ENCODE peak calls at places on chromosomes 11 and 22, in four cellular contexts. K, F, H and Q are unnamed samples.

GRCh38 chr22:32325416-32325801 is 32.3 kb upstream of the RFPL3 start:
- DNase-seq in F (no peak), H (no peak), K (peak), Q (no peak)

GRCh38 chr11:123357990-123358827 is 71.9 kb upstream of the GRAMD1B start:
- DNase-seq in K (peak), H (no peak), F (no peak), Q (peak)

GRCh38 chr22:41127447-41127846 is 35.1 kb downstream of the EP300 start:
- DNase-seq in F (no peak), K (no peak), H (no peak), Q (no peak)

GRCh38 chr11:84780689-84781293 is 846.4 kb downstream of the DLG2 start:
- DNase-seq in F (no peak), H (peak), K (no peak), Q (no peak)

GRCh38 chr11:528815-529728 is 6.3 kb downstream of the HRAS start:
- DNase-seq in H (no peak), F (no peak), K (no peak), Q (no peak)

GRCh38 chr11:5380740-5381342 is 2.8 kb upstream of the OR51M1 start:
- DNase-seq in K (peak), H (peak), F (peak), Q (no peak)

GRCh38 chr22:40396882-40397281 is 26.5 kb downstream of the SGSM3 start:
- DNase-seq in K (peak), H (no peak), F (no peak), Q (no peak)

GRCh38 chr11:21810650-21811049 is 382.2 kb upstream of the ANO5 start:
- DNase-seq in H (peak), K (no peak), F (no peak), Q (no peak)

GRCh38 chr11:82906236-82906635 is 4.7 kb downstream of the DDIAS start:
- DNase-seq in H (peak), K (no peak), F (no peak), Q (no peak)

GRCh38 chr11:67252831-67253239 is 13.4 kb upstream of the GRK2 start:
- DNase-seq in H (no peak), F (no peak), K (no peak), Q (no peak)

GRCh38 chr11:64122411-64123101 is 43.4 kb downstream of the MACROD1 start:
- DNase-seq in K (no peak), H (no peak), F (no peak), Q (no peak)

GRCh38 chr11:81237139-81237538 is 1496.5 kb downstream of the FAM181B start:
- DNase-seq in H (peak), F (no peak), K (peak), Q (no peak)

GRCh38 chr11:129557421-129557820 is 181.8 kb downstream of the BARX2 start:
- DNase-seq in K (no peak), F (no peak), H (no peak), Q (no peak)

GRCh38 chr11:27012254-27012921 is 18.5 kb downstream of the FIBIN start:
- DNase-seq in K (peak), F (no peak), H (no peak), Q (no peak)

GRCh38 chr22:28911777-28912669 is 28.7 kb downstream of the ZNRF3 start:
- DNase-seq in K (no peak), H (peak), F (no peak), Q (no peak)

GRCh38 chr11:530960-531825 is 4.2 kb downstream of the HRAS start:
- DNase-seq in H (no peak), K (no peak), F (no peak), Q (no peak)

GRCh38 chr11:111652184-111652583 is 49.9 kb downstream of the SIK2 start:
- DNase-seq in K (no peak), F (no peak), H (no peak), Q (no peak)

GRCh38 chr22:39254789-39255298 is 10.1 kb upstream of the PDGFB start:
- DNase-seq in K (no peak), H (no peak), F (no peak), Q (peak)

GRCh38 chr11:121808096-121808495 is 307.9 kb downstream of the BLID start:
- DNase-seq in H (no peak), K (no peak), F (no peak), Q (no peak)

GRCh38 chr11:72745925-72746550 is 6.2 kb downstream of the ARAP1 start:
- DNase-seq in H (no peak), K (peak), F (no peak), Q (no peak)

GRCh38 chr11:85967457-85967856 is 101.4 kb downstream of the PICALM start:
- DNase-seq in F (no peak), H (no peak), K (no peak), Q (no peak)

GRCh38 chr22:40449676-40450035 is 79.3 kb downstream of the SGSM3 start:
- DNase-seq in H (no peak), F (no peak), K (no peak), Q (no peak)

GRCh38 chr11:12088047-12088481 is 22.3 kb upstream of the MICAL2 start:
- DNase-seq in F (peak), H (no peak), K (no peak), Q (no peak)

DNA sequence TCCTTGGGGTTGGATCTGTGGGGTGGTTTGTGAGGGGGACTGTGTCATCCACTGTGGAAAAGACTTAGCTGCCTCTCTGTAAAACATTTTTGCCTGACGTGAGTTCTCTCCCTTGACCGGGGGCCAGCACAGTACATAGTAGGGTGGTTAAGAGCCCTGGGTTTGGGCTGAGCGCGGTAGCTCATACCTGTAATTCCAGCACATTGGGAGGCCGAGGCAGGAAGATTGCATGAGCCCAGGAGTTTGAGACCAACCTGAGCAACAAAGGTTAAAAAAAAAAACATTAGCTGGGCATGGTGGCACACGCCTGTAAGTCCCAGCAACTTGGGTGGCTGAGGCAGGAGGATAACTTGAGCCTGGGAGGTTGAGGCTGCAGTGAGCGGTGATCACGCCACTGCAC is 74.7 kb upstream of the WNT7B start:
- DNase-seq in K (no peak), F (no peak), H (no peak), Q (no peak)
- TF ChIP-seq MXI1 in K (no peak), F (no peak), H (no peak), Q (no peak)

GRCh38 chr11:95095858-95096587 is 6.4 kb downstream of the ENDOD1 start:
- DNase-seq in K (no peak), H (no peak), F (no peak), Q (peak)
- TF ChIP-seq SIN3A in K (no peak), H (no peak), F (no peak), Q (no peak)

DNA sequence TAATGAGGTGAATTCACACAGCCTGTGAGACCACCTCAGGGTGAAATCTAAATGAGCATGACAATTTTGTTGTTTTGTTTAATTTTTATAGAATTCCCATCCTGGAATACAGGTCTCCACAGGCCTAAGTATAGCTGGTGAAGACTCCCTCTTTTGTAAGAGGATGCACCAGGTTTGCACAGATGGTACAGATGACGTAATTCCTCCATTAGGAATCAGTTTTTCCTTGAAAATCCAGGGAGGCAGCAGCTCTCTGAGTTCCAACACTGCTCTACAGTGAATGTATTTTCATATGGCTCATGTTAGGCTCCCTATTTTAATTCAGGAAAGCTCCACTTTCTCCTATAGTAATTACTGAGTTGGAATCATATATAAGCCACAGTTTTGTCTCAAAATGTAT is 47.2 kb downstream of the USP28 start:
- DNase-seq in F (no peak), K (no peak), H (no peak), Q (no peak)
- TF ChIP-seq JUND in F (no peak), K (no peak), H (no peak), Q (no peak)

GRCh38 chr11:104581246-104581980 is 316.8 kb downstream of the CASP12 start:
- DNase-seq in H (no peak), F (no peak), K (no peak), Q (no peak)
- TF ChIP-seq MXI1 in H (no peak), F (no peak), K (no peak), Q (no peak)

DNA sequence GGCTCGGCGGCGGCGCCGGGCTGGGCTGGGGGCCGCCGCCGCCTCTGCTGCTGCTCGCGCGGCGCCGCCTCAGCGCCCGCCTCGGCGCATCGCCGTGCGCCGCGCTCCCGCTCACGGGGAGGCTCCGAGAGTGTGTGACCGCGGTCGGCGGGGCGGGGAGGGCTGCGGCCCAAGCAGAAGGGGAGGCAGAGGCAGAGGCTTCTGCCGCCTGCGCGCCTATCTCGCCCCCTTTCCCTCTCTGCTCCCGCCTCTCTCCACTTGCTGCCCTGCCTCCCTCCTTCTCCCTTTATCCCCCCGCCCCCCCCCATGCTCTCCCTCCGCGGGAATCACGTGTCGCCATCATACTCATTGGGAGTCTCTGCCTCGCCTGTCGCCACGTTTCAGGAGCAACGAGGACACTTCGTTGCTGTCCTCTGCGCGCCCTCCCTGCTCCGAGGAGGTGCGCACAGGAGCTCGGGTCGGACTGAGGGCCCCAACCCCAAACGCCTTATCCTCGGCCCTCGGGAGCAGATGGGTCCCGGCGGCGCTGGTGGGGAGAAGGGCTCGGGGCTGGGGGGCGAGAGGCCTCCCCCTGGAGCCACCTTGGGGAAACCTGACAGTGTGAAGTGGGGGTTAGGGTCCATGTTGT is at the start of gene GUCY1A2:
- DNase-seq in K (peak), F (no peak), H (no peak), Q (no peak)
- TF ChIP-seq SIN3A in K (no peak), F (no peak), H (no peak), Q (no peak)

DNA sequence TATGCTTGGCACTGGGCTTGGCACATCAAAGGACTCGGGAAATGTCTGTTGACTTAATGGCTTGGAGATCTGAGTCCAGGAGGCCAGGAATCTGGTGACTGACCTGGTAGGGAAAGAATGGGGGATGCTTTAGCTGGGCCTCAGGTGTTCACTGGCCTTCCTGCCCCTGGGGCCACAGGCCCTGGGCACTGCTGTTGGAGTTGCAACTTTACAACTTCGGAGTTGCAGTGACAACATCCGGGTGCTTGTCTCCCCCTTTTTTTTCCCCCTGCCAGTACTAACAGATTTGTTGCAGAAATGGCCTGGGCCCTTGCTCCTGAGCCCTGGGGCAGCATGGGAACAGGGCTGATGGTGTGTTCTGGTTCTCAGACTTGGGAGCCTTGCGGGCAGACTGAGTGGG is 23.8 kb downstream of the OSBP2 start:
- DNase-seq in H (no peak), F (no peak), K (peak), Q (no peak)
- TF ChIP-seq JUND in H (no peak), F (no peak), K (no peak), Q (no peak)

GRCh38 chr11:104620991-104621390 is 277.3 kb downstream of the CASP12 start:
- DNase-seq in F (no peak), K (no peak), H (no peak), Q (no peak)

GRCh38 chr11:104624021-104624420 is 274.2 kb downstream of the CASP12 start:
- DNase-seq in H (no peak), K (no peak), F (no peak), Q (no peak)

GRCh38 chr11:104630352-104630751 is 267.9 kb downstream of the CASP12 start:
- DNase-seq in K (no peak), F (no peak), H (no peak), Q (no peak)

GRCh38 chr11:104623518-104623917 is 274.7 kb downstream of the CASP12 start:
- DNase-seq in K (no peak), F (no peak), H (no peak), Q (no peak)

DNA sequence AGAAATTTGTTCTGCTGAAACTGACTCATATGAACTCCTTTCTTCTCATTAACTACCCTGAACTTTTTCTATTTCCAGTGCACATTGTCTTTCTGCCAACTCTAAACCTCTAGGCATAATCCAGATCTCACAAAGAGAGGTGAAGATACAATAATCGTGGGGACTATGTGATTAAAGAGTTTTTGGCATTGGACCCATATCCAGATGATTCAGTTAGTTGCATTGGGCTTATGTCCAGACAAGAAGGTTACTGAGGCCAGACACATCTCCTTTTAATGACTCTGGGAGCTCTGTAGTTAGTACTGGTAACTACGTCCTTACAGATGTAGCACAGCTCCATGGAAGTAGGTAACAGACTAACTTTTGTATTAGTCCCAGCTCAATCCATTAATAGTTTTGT is 273.0 kb downstream of the CASP12 start:
- DNase-seq in H (no peak), F (no peak), K (no peak), Q (no peak)
- TF ChIP-seq MXI1 in H (no peak), F (no peak), K (no peak), Q (no peak)